ENCODE peak calls at places on chromosomes 7 and 10, in four cellular contexts. B, N, R and Q are unnamed samples.

GRCh38 chr10:104521901-104522827 is 118.9 kb upstream of the SORCS3 start:
- DNase-seq in B (no peak), N (no peak), R (no peak), Q (no peak)

GRCh38 chr10:113108180-113108835 is 158.3 kb downstream of the TCF7L2 start:
- DNase-seq in N (no peak), R (no peak), B (peak), Q (no peak)

GRCh38 chr7:36851382-36851781 is 127.1 kb upstream of the AOAH start:
- DNase-seq in N (no peak), B (no peak), R (no peak), Q (no peak)

GRCh38 chr7:6729492-6730342 is 23.0 kb upstream of the ZNF12 start:
- DNase-seq in B (peak), N (peak), R (peak), Q (peak)

GRCh38 chr7:39333701-39334100 is 232.5 kb upstream of the YAE1 start:
- DNase-seq in R (no peak), N (no peak), B (no peak), Q (no peak)

GRCh38 chr7:3482147-3482921 is 181.3 kb downstream of the SDK1 start:
- DNase-seq in R (no peak), B (no peak), N (no peak), Q (peak)

GRCh38 chr10:24383681-24384106 is 174.8 kb downstream of the KIAA1217 start:
- DNase-seq in N (peak), R (peak), B (peak), Q (peak)

GRCh38 chr7:45007571-45008328 is 7.7 kb downstream of the CCM2 start:
- DNase-seq in B (no peak), R (no peak), N (no peak), Q (no peak)

GRCh38 chr7:924541-925231 is 29.8 kb downstream of the ADAP1 start:
- DNase-seq in N (no peak), R (no peak), B (peak), Q (peak)

GRCh38 chr7:3191545-3191944 is 109.5 kb upstream of the SDK1 start:
- DNase-seq in N (no peak), R (no peak), B (no peak), Q (no peak)

GRCh38 chr7:7416031-7416968 is 119.4 kb downstream of the COL28A1 start:
- DNase-seq in R (no peak), B (peak), N (peak), Q (peak)

GRCh38 chr7:18896343-18896975 is 221.0 kb downstream of the TWIST1 start:
- DNase-seq in B (no peak), R (no peak), N (no peak), Q (no peak)

GRCh38 chr10:52674474-52674873 is 98.1 kb downstream of the MBL2 start:
- DNase-seq in B (no peak), N (no peak), R (no peak), Q (no peak)

GRCh38 chr7:129612112-129613015 is 844 bp downstream of the NRF1 start:
- DNase-seq in R (no peak), B (peak), N (peak), Q (peak)

GRCh38 chr7:129610709-129611245 is 743 bp upstream of the NRF1 start:
- DNase-seq in R (no peak), N (no peak), B (peak), Q (no peak)

GRCh38 chr7:129613016-129613337 is 1.5 kb downstream of the NRF1 start:
- DNase-seq in B (no peak), N (no peak), R (no peak), Q (no peak)

GRCh38 chr7:129609666-129610065 is 1.9 kb upstream of the NRF1 start:
- DNase-seq in B (no peak), R (no peak), N (no peak), Q (no peak)

DNA sequence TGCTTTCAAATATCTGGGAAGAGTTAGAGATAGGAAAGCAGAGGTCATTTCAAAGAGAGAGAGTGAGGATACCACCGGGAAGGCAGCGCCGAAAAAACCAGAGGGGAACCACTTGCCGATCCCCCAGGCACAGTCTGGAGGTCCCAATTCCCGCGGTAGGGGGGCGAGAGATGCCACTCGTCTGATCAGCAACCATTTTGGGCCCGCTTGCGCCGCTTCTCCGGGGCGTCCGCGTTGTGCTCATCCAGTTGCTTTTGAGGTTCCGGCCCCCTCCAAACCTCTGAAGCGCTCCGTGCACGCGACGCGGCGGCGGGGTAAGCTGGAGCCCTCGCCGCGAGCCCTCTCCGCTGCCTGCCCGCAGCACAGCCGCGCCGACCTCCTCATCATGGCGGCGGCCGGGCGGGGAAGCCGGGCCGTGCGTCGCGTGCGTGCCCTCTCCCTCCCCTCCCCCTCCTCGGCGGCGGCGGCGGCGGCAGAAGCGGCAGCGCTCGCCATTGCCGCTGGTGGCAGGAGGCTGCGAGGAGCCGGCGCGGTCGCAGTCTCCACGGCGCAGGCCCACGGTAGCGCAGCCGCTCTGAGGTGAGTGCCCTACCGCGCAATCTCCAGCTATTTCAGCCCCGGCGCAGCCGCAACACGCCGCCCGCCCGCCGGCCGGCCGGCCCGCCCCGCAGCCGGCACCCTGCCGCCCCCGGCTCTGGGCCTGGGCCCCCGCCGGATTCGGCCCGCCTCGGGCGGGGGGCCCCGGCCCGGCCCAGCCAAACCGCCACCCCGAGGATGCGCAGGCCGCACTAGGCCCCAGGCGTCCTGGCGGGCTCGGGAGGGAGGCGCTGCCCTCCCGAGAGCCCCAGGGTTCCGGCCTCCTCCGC is at the start of gene NRF1:
- DNase-seq in N (peak), B (peak), R (peak), Q (peak)
- TF ChIP-seq CTCF in N (no peak), B (peak), R (peak), Q (no peak)

GRCh38 chr7:132865766-132866531 is 215.9 kb downstream of the CHCHD3 start:
- DNase-seq in B (no peak), N (no peak), R (no peak), Q (peak)
- H3K4me3 ChIP-seq in B (no peak), N (no peak), R (no peak), Q (no peak)

GRCh38 chr7:158010956-158011698 is 576.5 kb downstream of the PTPRN2 start:
- DNase-seq in N (no peak), R (no peak), B (no peak), Q (no peak)
- TF ChIP-seq CTCF in N (no peak), R (no peak), B (no peak), Q (no peak)

GRCh38 chr10:119031496-119032059 is 2.1 kb downstream of the NANOS1 start:
- DNase-seq in B (no peak), N (no peak), R (no peak), Q (peak)
- H3K4me3 ChIP-seq in B (no peak), N (no peak), R (no peak), Q (peak)